ENCODE peak calls at places on chromosomes 6 and 20, in five cellular contexts. H, J, P, S and M are unnamed samples.

GRCh38 chr20:1415667-1416468 is 23.0 kb upstream of the FKBP1A start:
- DNase-seq in H (peak; percentile 93), J (peak; percentile 97), S (no peak), P (no peak), M (no peak)

GRCh38 chr6:129946439-129947140 is 71.8 kb upstream of the L3MBTL3 start:
- DNase-seq in J (no peak), S (no peak), P (no peak), H (no peak), M (no peak)

GRCh38 chr20:52826321-52826720 is 145.8 kb upstream of the TSHZ2 start:
- DNase-seq in P (no peak), S (no peak), H (no peak), J (no peak), M (no peak)

GRCh38 chr6:20056350-20056992 is 155.8 kb downstream of the MBOAT1 start:
- DNase-seq in J (peak; percentile 9), H (peak; percentile 34), P (no peak), S (peak; percentile 11), M (no peak)

GRCh38 chr6:15310680-15311079 is 64.8 kb downstream of the JARID2 start:
- DNase-seq in P (no peak), J (no peak), S (no peak), H (no peak), M (no peak)

GRCh38 chr6:8236956-8237355 is 134.6 kb upstream of the EEF1E1 start:
- DNase-seq in S (no peak), J (no peak), H (no peak), P (no peak), M (no peak)

GRCh38 chr6:108200631-108201030 is 34.8 kb downstream of the NR2E1 start:
- DNase-seq in H (peak; percentile 7), S (no peak), P (no peak), J (peak; percentile 26), M (no peak)

GRCh38 chr20:41631826-41632225 is 13.6 kb upstream of the CHD6 start:
- DNase-seq in P (no peak), H (peak; percentile 60), J (no peak), S (no peak), M (no peak)

GRCh38 chr20:4563534-4563933 is 158.2 kb upstream of the PRND start:
- DNase-seq in P (no peak), J (no peak), S (peak; percentile 52), H (peak; percentile 67), M (no peak)

GRCh38 chr20:23606652-23607049 is 934 bp upstream of the CST9 start:
- DNase-seq in P (peak; percentile 85), H (peak; percentile 64), S (peak; percentile 86), J (peak; percentile 91), M (peak; percentile 84)

GRCh38 chr6:127458817-127459216 is 372 bp downstream of the KIAA0408 start:
- DNase-seq in H (peak; percentile 42), J (no peak), P (no peak), S (no peak), M (no peak)

GRCh38 chr6:32133786-32134185 is 3.7 kb upstream of the FKBPL start:
- DNase-seq in S (no peak), H (peak; percentile 25), P (no peak), J (no peak), M (no peak)

GRCh38 chr6:36227379-36228344 is 31.1 kb downstream of the BRPF3 start:
- DNase-seq in H (no peak), S (no peak), J (no peak), P (no peak), M (no peak)

GRCh38 chr6:155248021-155249001 is 15.5 kb upstream of the CLDN20 start:
- DNase-seq in J (peak; percentile 21), P (peak; percentile 55), H (peak; percentile 90), S (peak; percentile 47), M (no peak)

GRCh38 chr6:141700836-141701235 is 431.9 kb upstream of the GJE1 start:
- DNase-seq in P (no peak), H (no peak), J (no peak), S (no peak), M (no peak)

GRCh38 chr6:79570129-79570801 is 33.0 kb upstream of the LCA5 start:
- DNase-seq in H (peak; percentile 72), J (no peak), P (peak; percentile 74), S (no peak), M (no peak)

GRCh38 chr6:79574636-79575035 is 37.4 kb upstream of the LCA5 start:
- DNase-seq in J (no peak), P (no peak), H (peak; percentile 86), S (no peak), M (no peak)

GRCh38 chr6:79570802-79571367 is 33.7 kb upstream of the LCA5 start:
- DNase-seq in J (peak; percentile 7), P (no peak), S (no peak), H (no peak), M (no peak)
- TF ChIP-seq CTCF in J (peak; percentile 79), P (peak; percentile 51), S (peak; percentile 56), H (peak; percentile 69), M (peak; percentile 72)

DNA sequence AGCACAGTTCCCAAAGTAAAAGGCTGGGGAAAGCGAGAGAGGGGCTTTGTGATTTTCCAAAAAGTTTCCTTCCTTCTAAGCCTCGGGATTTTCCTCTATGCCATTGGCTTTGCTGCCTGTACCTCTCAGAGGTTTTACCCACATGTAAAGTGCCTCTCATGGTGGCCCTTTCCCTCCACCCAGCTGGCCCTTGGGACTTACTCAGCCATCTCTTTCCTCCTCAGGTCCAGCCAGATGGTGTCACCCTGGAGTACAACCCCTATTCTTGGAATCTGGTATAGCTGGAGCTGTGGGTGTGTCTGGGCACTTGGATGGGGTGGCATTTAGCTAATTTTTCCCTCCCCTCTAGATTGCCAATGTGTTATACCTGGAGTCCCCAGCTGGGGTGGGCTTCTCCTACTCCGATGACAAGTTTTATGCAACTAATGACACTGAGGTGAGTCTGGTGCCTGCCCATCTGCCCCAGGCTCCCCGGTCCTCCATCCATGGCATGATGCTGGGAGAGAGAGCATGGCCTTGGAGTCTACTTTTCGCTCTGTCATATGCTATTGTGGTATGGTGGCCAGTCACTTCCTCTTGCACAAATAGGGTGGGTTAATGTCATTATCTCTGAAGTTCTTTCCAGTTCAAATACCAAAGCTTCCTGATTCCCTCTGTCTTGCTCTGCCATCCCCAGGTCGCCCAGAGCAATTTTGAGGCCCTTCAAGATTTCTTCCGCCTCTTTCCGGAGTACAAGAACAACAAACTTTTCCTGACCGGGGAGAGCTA is 1.1 kb downstream of the CTSA start:
- DNase-seq in J (peak; percentile 81), S (no peak), H (peak; percentile 18), P (no peak), M (no peak)
- TF ChIP-seq CTCF in J (no peak), S (no peak), H (peak; percentile 52), P (no peak), M (no peak)

GRCh38 chr20:22576733-22577514 is 7.4 kb downstream of the FOXA2 start:
- DNase-seq in P (no peak), J (no peak), H (no peak), S (no peak), M (no peak)

GRCh38 chr20:22575087-22575721 is 9.2 kb downstream of the FOXA2 start:
- DNase-seq in S (no peak), H (no peak), J (no peak), P (no peak), M (no peak)

GRCh38 chr20:22577515-22578220 is 6.7 kb downstream of the FOXA2 start:
- DNase-seq in H (no peak), S (peak; percentile 36), J (no peak), P (no peak), M (no peak)

GRCh38 chr20:22575737-22576136 is 8.6 kb downstream of the FOXA2 start:
- DNase-seq in P (no peak), H (no peak), J (no peak), S (no peak), M (no peak)

GRCh38 chr20:22576273-22576672 is 8.1 kb downstream of the FOXA2 start:
- DNase-seq in J (no peak), P (no peak), H (no peak), S (no peak), M (no peak)
- TF ChIP-seq CTCF in J (no peak), P (no peak), H (no peak), S (no peak), M (no peak)

GRCh38 chr20:33947709-33948295 is 45.9 kb upstream of the RALY start:
- DNase-seq in H (peak; percentile 16), J (peak; percentile 56), S (peak; percentile 14), P (no peak), M (no peak)
- TF ChIP-seq CTCF in H (peak; percentile 69), J (peak; percentile 34), S (peak; percentile 38), P (peak; percentile 62), M (peak; percentile 79)

DNA sequence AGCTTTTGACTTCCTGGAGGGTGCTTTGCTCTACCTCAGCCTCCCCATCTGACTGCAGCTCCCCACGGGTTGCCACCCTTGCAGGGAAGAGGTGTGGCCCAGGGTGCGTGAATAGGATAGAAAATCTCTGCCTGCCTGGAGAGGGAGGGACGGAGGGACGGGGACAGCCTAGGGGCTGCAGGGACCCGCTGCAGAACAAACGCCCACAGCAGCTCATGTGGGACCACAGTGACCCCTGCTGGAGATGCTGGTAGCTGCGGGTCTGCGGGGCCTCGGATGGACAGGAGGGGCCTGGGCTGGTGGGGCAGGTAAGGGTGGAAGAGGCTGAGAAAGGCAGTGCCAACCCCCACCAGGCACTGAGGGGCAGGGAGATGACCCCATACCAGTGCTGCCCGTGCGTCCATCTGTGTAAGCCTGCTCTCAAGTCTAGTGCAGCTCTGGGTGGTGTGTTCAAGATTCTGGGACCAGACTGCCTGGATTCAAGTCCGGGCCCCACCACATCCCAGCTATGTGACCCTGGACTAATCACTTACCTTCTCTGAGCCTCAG is 39.4 kb downstream of the KIAA1755 start:
- DNase-seq in S (peak; percentile 92), J (peak; percentile 91), H (no peak), P (peak; percentile 94), M (peak; percentile 89)
- TF ChIP-seq CTCF in S (peak; percentile 79), J (peak; percentile 94), H (peak; percentile 95), P (peak; percentile 87), M (peak; percentile 96)

GRCh38 chr20:58652606-58653303 is 1.7 kb downstream of the STX16 start:
- DNase-seq in H (no peak), S (no peak), P (no peak), J (no peak), M (no peak)

GRCh38 chr20:58651548-58651822 is 402 bp downstream of the STX16 start:
- DNase-seq in S (no peak), H (no peak), J (no peak), P (peak; percentile 76), M (no peak)

GRCh38 chr20:58650181-58650775 is 805 bp upstream of the STX16 start:
- DNase-seq in H (no peak), P (peak; percentile 56), S (peak; percentile 54), J (no peak), M (no peak)

GRCh38 chr20:58650776-58651547 is at the start of gene STX16:
- DNase-seq in J (peak; percentile 99), P (peak; percentile 84), H (peak; percentile 79), S (peak; percentile 87), M (peak; percentile 92)

DNA sequence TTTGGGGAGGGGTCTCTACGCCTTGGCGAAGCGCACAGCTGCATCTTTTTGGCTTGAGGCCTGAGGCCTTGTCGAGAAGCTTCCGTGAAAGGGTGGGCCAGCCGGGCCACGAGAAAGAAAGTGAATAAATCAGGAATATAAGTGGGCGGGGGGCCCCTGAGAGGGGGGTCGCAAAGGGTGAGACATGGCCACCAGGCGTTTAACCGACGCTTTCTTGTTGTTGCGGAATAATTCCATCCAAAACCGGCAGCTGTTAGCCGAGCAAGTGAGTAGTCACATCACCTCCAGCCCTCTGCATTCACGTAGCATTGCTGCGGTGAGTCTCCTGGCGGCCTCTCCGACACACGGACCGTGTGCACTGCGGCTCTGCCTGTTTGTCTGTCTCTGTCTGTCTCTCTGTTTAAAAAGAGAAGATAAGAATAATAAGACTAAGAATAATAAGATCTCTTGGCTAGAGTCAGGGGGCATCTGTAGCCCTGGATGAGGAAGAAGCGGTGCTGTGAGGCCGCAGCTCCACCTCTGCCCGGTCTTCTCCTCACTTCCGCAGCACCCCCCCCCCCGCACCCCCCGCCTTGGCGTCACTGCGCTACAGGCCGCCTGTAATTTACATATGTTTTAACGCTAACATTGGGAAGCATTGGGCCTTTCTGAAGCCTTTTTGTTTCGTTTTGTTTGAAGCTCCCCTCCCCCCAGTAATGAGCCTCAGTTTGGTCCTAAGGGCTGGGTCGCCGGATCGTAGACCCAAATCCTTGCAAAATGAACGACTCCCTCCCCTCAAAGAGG is 931 bp downstream of the STX16 start:
- DNase-seq in H (peak; percentile 55), P (no peak), S (peak; percentile 41), J (peak; percentile 72), M (no peak)
- TF ChIP-seq CTCF in H (no peak), P (no peak), S (no peak), J (no peak), M (peak; percentile 22)